ENCODE peak calls at places on chromosomes 6 and 20, in four cellular contexts. P is H1, L is HCT116, J is GM12878. Y is an unnamed sample.

GRCh38 chr20:22686097-22686496 is 101.7 kb upstream of the FOXA2 start:
- DNase-seq in P (peak), L (peak), J (no peak), Y (peak)

GRCh38 chr20:54086444-54087134 is 16.2 kb upstream of the BCAS1 start:
- DNase-seq in P (no peak), L (no peak), J (no peak), Y (no peak)

GRCh38 chr20:37920679-37921322 is 17.9 kb downstream of the VSTM2L start:
- DNase-seq in P (no peak), L (no peak), J (no peak), Y (no peak)

GRCh38 chr6:159044899-159045727 is at the start of gene TAGAP:
- DNase-seq in P (no peak), L (no peak), J (peak), Y (no peak)

GRCh38 chr6:12160350-12160749 is 129.8 kb upstream of the EDN1 start:
- DNase-seq in P (no peak), L (no peak), J (no peak), Y (no peak)

GRCh38 chr6:104630955-104631354 is 228.8 kb downstream of the HACE1 start:
- DNase-seq in P (no peak), L (no peak), J (no peak), Y (no peak)

GRCh38 chr6:134813146-134813545 is 136.8 kb downstream of the ALDH8A1 start:
- DNase-seq in P (no peak), L (no peak), J (no peak), Y (no peak)

GRCh38 chr6:14877758-14878157 is 368.1 kb upstream of the JARID2 start:
- DNase-seq in P (no peak), L (no peak), J (no peak), Y (no peak)

GRCh38 chr20:59411191-59411988 is 111.0 kb downstream of the EDN3 start:
- DNase-seq in P (no peak), L (no peak), J (no peak), Y (no peak)

GRCh38 chr20:34536798-34537394 is 20.7 kb downstream of the DYNLRB1 start:
- DNase-seq in P (no peak), L (no peak), J (no peak), Y (peak)

GRCh38 chr6:25659633-25660368 is 7.8 kb downstream of the SCGN start:
- DNase-seq in P (no peak), L (no peak), J (no peak), Y (no peak)

GRCh38 chr20:33310327-33310899 is 27.4 kb downstream of the BPIFB1 start:
- DNase-seq in P (no peak), L (no peak), J (no peak), Y (no peak)

GRCh38 chr6:131657630-131658111 is 20.6 kb downstream of the ENPP3 start:
- DNase-seq in P (no peak), L (no peak), J (no peak), Y (no peak)

GRCh38 chr6:133837801-133838349 is 51.0 kb upstream of the TCF21 start:
- DNase-seq in P (peak), L (peak), J (no peak), Y (peak)

GRCh38 chr6:101195581-101195980 is 197.9 kb upstream of the GRIK2 start:
- DNase-seq in P (no peak), L (no peak), J (no peak), Y (no peak)

GRCh38 chr20:63090052-63090451 is 83.3 kb upstream of the BHLHE23 start:
- DNase-seq in P (no peak), L (no peak), J (no peak), Y (no peak)

GRCh38 chr20:63087872-63088680 is 81.3 kb upstream of the BHLHE23 start:
- DNase-seq in P (no peak), L (no peak), J (no peak), Y (no peak)

GRCh38 chr20:63090682-63091571 is 84.2 kb upstream of the BHLHE23 start:
- DNase-seq in P (no peak), L (no peak), J (no peak), Y (no peak)

GRCh38 chr20:63087236-63087871 is 80.6 kb upstream of the BHLHE23 start:
- DNase-seq in P (no peak), L (no peak), J (no peak), Y (no peak)

GRCh38 chr20:63089051-63089907 is 82.5 kb upstream of the BHLHE23 start:
- DNase-seq in P (no peak), L (no peak), J (no peak), Y (no peak)
- TF ChIP-seq EGR1 in P (no peak), L (no peak), J (no peak), Y (no peak)

DNA sequence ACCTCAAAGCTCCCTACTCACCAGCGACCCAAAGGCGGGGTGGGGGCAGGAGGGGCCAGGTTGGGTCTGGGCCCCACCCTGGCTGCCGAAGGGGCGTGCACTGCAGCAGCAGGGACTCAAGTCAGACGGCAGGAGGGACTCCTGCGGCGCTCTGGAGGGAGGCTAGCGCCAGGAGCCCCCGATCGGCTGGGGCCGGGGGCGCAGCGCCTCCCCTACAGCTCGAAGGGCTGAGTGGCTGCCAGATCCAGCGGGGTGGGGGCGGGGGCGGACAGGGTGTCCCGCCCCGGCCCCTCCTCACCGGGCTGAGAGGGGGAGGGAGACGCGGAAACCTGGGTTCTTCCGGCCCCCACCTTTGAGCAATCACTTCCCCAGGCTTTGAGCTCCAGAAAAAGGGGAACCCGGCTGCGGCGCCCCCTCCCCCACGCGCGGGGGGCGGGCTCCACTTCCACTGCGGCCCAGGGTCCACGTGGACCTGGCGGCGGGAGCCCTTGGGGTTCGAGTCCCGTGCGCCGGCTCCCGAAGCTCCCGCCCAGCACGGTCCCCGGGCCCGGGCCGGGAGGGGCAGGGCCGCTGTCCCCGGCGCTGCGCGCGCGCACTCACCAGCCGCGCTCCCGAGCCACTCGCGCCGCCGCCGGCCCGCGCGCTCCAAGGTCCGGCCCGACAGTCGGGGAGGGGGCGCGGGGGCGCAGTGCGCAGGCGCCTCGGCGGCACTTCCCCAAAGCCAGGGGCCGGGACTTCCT is at the start of gene RGS19:
- DNase-seq in P (no peak), L (no peak), J (no peak), Y (peak)
- H3K27ac ChIP-seq in P (no peak), L (peak), J (peak), Y (peak)

GRCh38 chr6:81171991-81172740 is 580.3 kb downstream of the TENT5A start:
- DNase-seq in P (no peak), L (peak), J (no peak), Y (no peak)
- TF ChIP-seq EGR1 in P (no peak), L (no peak), J (no peak), Y (no peak)

DNA sequence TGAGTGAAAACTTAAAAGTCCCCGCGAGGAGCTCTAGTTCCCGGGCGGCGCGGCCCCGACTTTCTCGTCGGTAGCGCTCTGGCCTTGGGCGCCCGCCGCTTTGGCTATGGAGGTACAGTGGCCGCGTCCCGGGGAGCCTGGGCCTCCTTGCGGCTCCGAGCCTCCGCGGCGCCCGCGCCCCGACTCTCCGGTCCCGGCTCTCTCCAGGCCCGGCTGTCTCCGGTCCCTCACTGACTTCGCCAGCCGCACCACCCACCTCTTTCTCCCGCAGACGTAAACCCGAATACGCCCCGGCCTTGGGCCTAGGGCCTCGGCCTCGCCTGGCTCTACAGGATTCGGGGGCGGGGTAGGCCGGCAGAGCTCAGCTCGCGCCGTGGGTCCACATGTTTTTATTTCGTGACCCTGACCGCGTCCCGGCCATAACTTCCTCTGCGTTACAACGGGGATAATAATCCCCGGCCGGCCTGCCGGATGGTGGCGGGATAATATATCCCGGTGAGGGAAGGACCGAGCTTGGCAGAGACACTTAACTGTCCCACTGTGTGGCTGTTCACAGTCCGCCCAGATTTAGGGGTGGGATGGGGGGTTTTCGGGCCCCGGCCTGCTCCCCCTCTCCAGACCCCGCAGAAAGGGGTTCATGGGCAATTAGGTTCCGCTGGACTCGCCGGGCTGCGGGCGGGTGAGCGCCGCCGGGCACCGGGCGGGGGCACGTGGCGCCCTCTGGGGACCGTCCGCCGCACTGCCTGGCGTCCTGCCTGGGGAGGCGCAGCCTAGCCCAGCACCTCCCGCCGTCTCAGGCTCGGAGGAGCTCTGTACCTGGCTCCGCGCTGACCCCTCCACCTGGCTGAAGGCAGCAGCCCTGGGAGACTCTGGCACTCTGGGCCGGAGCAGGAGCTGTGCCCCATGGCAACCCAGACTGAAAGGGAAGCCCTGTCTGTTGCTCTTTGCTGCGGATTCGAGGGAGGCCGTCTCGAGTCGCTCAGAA is 10.1 kb upstream of the TBX18 start:
- DNase-seq in P (no peak), L (no peak), J (no peak), Y (peak)
- H3K27ac ChIP-seq in P (no peak), L (peak), J (no peak), Y (peak)

GRCh38 chr6:165456327-165456726 is 146.9 kb upstream of the C6orf118 start:
- DNase-seq in P (no peak), L (no peak), J (no peak), Y (no peak)
- TF ChIP-seq EGR1 in P (no peak), L (no peak), J (no peak), Y (no peak)

GRCh38 chr6:42337985-42338572 is 113.6 kb downstream of the TRERF1 start:
- DNase-seq in P (no peak), L (no peak), J (no peak), Y (no peak)

GRCh38 chr6:42336431-42336830 is 115.3 kb downstream of the TRERF1 start:
- DNase-seq in P (no peak), L (no peak), J (no peak), Y (no peak)

GRCh38 chr6:42340516-42340915 is 111.2 kb downstream of the TRERF1 start:
- DNase-seq in P (no peak), L (no peak), J (no peak), Y (no peak)

GRCh38 chr6:42339991-42340401 is 111.7 kb downstream of the TRERF1 start:
- DNase-seq in P (no peak), L (no peak), J (peak), Y (no peak)

DNA sequence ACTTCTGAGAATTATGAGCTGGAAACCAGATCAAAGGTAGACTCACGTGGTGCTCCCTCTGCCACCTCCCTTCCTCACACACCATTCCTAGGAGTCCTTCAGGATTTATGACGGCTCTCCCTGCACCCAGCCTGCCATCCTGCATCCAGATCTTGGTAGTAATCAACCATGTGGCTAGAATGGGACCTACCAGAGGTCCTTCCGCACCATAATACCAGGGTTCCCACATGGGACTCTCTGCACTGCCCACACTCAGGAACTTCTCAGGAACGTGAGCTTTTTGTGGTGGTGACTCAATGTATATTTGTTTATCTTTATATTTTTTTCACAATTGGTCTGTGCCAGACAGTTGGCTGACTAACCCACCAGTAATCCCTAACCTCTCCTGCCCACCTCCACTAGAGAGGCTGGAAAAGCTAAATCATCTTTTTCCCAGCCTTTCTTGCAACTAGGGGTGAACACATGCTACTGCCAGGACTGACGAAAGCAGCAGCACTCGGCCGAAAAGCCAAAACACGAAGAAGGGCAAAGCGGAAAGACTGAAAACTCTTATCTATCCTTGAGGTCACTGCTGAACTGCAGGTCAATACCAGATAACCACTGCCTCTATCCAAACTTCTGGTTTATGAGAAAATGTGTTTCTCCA is 113.0 kb downstream of the TRERF1 start:
- DNase-seq in P (no peak), L (peak), J (no peak), Y (peak)
- H3K27ac ChIP-seq in P (no peak), L (peak), J (no peak), Y (no peak)

DNA sequence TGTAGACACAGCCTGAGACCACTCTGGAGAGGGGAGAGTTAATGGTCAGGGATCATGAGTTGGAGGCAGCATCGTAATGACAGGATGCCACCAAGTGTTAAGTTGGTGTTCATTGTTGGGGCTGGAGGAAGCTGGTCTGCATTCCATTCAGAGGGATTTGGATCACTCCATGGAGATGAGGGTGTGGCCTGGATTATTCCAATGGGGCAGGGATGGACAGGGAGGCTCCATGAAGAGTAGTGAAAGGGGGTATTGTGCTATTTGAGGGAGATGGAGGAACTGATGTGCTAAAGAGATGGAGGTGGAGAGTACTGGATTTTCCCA is 1.1 kb downstream of the SAPCD1 start:
- DNase-seq in P (no peak), L (no peak), J (no peak), Y (no peak)
- TF ChIP-seq EGR1 in P (no peak), L (no peak), J (no peak), Y (no peak)

DNA sequence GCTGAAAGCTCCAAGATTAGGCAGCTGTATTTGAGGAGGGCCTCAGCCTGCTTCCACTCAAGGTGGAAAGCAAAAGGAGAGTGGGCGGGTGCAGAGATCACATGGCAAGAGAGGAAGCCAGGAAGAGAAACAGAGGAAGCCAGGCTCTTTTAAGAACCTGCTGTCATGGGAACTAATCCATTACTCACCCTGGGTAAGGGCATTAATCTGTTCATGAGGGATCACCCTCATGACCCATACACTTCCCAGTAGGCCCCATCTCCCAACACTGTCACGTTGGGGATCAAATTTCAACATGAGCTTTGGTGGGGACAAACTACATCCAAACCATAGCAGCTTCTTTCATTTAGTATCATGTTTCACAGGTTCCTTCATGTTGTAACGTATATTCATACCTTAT is 53.9 kb downstream of the DHX35 start:
- DNase-seq in P (no peak), L (no peak), J (no peak), Y (no peak)
- H3K27ac ChIP-seq in P (no peak), L (no peak), J (no peak), Y (no peak)

DNA sequence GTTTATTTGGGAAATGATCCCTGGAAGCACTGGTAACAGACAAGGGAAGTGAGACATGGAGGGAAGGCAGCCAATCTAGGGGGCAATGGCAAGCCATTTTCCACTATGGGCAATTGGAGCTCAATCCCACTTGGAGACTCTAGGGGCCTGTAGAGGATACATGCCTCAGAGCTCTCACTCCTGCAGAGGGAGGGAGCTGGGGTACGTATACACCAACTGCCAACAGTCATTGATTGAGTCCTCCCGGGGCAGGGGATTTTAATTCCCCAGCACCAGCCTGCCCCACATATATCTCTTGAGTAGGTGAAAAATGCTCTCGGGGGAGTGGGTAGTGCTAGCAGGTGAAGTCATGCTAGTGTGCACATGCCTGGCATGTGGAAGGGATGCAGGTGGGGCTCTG is 78.9 kb upstream of the KCNK16 start:
- DNase-seq in P (no peak), L (no peak), J (no peak), Y (no peak)
- TF ChIP-seq EGR1 in P (no peak), L (no peak), J (no peak), Y (no peak)

DNA sequence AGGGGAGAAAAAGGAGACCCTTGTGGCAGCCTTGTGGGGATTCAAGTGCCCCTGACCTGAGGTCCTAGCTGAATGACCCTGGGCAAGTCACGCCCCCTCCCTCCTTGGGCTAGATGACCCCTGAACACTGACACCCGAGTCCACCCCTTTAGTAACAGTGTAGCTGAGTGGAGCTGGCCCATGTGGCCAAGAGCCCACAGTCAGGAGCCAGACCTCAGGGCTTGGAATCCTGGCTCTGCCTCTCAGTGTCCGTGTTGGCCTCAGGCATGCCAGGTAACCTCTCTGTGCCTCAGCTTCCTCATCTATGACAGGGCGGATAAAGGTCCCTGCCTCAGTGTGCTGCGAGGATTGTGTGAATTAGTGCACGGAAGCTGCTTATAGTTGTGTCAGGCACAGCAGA is 14.3 kb downstream of the IP6K3 start:
- DNase-seq in P (no peak), L (no peak), J (no peak), Y (no peak)
- H3K27ac ChIP-seq in P (no peak), L (no peak), J (no peak), Y (no peak)